ENCODE peak calls at places on chromosome X, in four cellular contexts. H is A549, Z is GM12878, C is SK-N-SH. Q is an unnamed sample.

GRCh38 chrX:99938464-99938863 is 471.6 kb downstream of the PCDH19 start:
- DNase-seq in Z (no peak), C (no peak), H (no peak), Q (no peak)

GRCh38 chrX:135890087-135890585 is 3.1 kb downstream of the CT45A10 start:
- DNase-seq in H (no peak), C (no peak), Z (no peak), Q (no peak)

GRCh38 chrX:154717824-154718223 is 33.1 kb downstream of the GAB3 start:
- DNase-seq in H (no peak), C (peak; percentile 7), Z (no peak), Q (no peak)

GRCh38 chrX:41472231-41472815 is 25.2 kb downstream of the NYX start:
- DNase-seq in Z (no peak), C (no peak), H (no peak), Q (no peak)

GRCh38 chrX:48890934-48891401 is 6.6 kb downstream of the TIMM17B start:
- DNase-seq in H (no peak), Z (no peak), C (peak; percentile 65), Q (no peak)

GRCh38 chrX:25072247-25072646 is 56.5 kb upstream of the ARX start:
- DNase-seq in C (no peak), Z (no peak), H (no peak), Q (no peak)

GRCh38 chrX:105744291-105744690 is 78.0 kb upstream of the NRK start:
- DNase-seq in Z (no peak), H (no peak), C (no peak), Q (no peak)

GRCh38 chrX:67613366-67613765 is 69.5 kb downstream of the AR start:
- DNase-seq in C (no peak), H (no peak), Z (no peak), Q (no peak)

GRCh38 chrX:74540635-74541249 is 73.7 kb downstream of the RLIM start:
- DNase-seq in C (no peak), Z (no peak), H (no peak), Q (no peak)

GRCh38 chrX:119411959-119412358 is 12.8 kb downstream of the SLC25A43 start:
- DNase-seq in H (no peak), C (no peak), Z (no peak), Q (no peak)

GRCh38 chrX:120000490-120001246 is 57.1 kb upstream of the NKAP start:
- DNase-seq in Z (no peak), C (no peak), H (no peak), Q (no peak)

GRCh38 chrX:73668779-73669178 is 105.8 kb downstream of the CHIC1 start:
- DNase-seq in H (no peak), Z (no peak), C (no peak), Q (no peak)

GRCh38 chrX:8647176-8647575 is 84.8 kb downstream of the ANOS1 start:
- DNase-seq in H (no peak), Z (no peak), C (no peak), Q (no peak)

GRCh38 chrX:101973066-101973465 is 41.2 kb upstream of the ZMAT1 start:
- DNase-seq in H (no peak), Z (no peak), C (no peak), Q (no peak)

GRCh38 chrX:23118890-23119527 is 119.2 kb downstream of the DDX53 start:
- DNase-seq in Z (no peak), H (no peak), C (no peak), Q (no peak)

GRCh38 chrX:34848281-34848680 is 94.3 kb upstream of the FAM47B start:
- DNase-seq in Z (no peak), H (no peak), C (no peak), Q (no peak)

GRCh38 chrX:69130448-69130847 is 34.8 kb downstream of the PJA1 start:
- DNase-seq in H (no peak), Z (no peak), C (no peak), Q (no peak)

GRCh38 chrX:110108381-110108796 is 105.5 kb downstream of the TMEM164 start:
- DNase-seq in H (no peak), C (no peak), Z (no peak), Q (no peak)

GRCh38 chrX:150767475-150768131 is 74.4 kb downstream of the MTMR1 start:
- DNase-seq in Z (no peak), H (no peak), C (no peak), Q (no peak)

GRCh38 chrX:67612231-67612630 is 68.4 kb downstream of the AR start:
- DNase-seq in Z (no peak), H (no peak), C (no peak), Q (no peak)

GRCh38 chrX:4850312-4850711 is 1136.9 kb upstream of the PRKX start:
- DNase-seq in H (no peak), C (no peak), Z (no peak), Q (no peak)

DNA sequence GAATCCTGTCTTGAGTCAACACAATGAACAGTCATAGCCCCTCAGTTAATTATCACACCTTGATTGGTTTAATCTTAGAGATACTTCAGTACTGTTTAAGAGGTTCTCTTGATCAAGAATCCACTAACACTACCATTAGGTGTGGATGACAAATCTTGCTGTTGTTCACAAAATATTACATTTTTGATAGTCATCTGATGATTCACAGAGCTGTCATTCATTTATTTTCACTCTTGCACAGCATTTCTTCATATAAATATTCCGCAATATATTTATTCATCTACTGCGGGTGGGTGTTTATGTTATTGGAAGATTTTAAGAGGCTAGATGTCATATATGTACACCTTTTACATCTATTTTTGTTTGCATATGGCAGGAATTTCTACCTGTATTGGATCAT is 1138.1 kb upstream of the PRKX start:
- DNase-seq in C (no peak), H (no peak), Z (no peak), Q (no peak)
- TF ChIP-seq PBX3 in C (no peak), H (no peak), Z (no peak), Q (no peak)

GRCh38 chrX:114221445-114221844 is 362.4 kb upstream of the HTR2C start:
- DNase-seq in H (no peak), C (no peak), Z (no peak), Q (no peak)
- TF ChIP-seq PBX3 in H (no peak), C (no peak), Z (no peak), Q (no peak)

GRCh38 chrX:50798782-50799181 is 15.2 kb downstream of the SHROOM4 start:
- DNase-seq in H (no peak), C (no peak), Z (no peak), Q (peak; percentile 57)
- TF ChIP-seq PBX3 in H (no peak), C (no peak), Z (no peak), Q (no peak)

DNA sequence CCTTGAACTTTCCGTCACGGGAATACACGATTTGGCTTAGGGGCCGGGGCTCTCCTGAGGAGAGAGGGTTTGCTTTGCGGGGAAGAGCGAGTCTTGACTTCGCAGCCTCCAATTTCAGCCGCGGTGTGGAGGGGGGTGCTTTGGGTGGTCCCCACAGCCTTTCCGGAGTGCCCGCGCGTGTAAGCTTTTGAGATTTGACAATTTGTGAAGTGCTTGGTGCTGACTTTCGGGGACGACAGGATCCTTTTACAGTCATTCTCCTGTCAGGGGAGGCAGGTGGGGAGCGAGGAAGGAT is 361 bp downstream of the SCML1 start:
- DNase-seq in Z (no peak), H (no peak), C (no peak), Q (no peak)
- TF ChIP-seq PBX3 in Z (no peak), H (no peak), C (no peak), Q (no peak)

DNA sequence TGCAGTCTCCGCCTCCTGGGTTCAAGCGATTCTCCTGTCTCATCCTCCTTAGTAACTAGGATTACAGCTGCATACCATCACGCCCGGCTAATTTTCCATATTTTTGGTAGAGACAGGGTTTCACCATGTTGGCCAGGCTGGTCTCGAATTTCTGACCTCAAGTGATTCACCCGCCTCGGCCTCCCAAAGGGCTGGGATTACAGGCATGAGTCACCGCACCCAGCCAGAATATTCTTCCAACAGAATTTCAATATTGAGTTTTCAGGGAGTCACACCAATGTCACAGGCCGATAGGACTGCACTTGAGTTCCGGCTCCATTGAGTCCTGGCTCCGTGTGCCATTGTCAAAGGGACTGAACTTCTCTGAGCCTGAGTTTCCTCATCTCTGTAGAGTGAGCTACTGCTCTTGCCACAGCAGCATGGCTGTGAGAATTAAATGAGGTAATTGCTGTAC is 82.9 kb downstream of the CLCN4 start:
- DNase-seq in Z (no peak), H (no peak), C (no peak), Q (no peak)
- TF ChIP-seq PBX3 in Z (no peak), H (no peak), C (no peak), Q (no peak)

DNA sequence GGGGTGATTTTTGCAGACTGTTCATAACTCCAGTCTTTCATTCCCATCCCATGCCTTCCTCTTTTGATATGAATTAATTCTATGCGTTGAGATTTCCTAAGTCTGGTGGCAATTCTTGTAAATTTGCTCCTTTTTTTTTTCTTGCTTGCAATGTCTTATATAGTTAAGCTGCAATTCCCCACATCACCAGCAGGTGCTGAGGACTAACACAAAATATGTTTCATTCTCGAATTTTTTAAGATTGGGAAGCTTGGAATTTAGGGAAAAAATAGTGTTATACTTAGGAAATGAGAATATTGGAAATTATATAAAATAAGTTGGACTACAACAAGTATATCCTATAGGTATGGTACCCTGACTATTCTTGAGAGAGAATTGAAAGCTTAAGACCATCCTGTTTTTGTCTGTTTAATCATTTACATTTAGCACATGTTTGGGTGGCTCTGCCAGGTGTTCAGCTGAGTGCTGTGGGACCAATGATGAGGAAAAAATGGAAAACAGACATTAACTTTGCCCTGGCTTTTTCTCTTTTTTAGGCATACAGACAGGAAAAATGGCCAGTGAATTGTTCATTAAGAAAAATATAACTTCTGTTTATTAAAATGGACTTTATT is 30.2 kb downstream of the AFF2 start:
- DNase-seq in H (no peak), Z (no peak), C (no peak), Q (no peak)
- TF ChIP-seq PBX3 in H (no peak), Z (no peak), C (no peak), Q (no peak)

GRCh38 chrX:71941771-71942170 is 31.1 kb downstream of the NHSL2 start:
- DNase-seq in Z (no peak), H (no peak), C (no peak), Q (no peak)
- TF ChIP-seq PBX3 in Z (no peak), H (no peak), C (no peak), Q (no peak)

GRCh38 chrX:130906776-130907175 is 3.8 kb upstream of the ENOX2 start:
- DNase-seq in C (no peak), H (no peak), Z (no peak), Q (peak; percentile 14)

GRCh38 chrX:130915302-130915701 is 12.3 kb upstream of the ENOX2 start:
- DNase-seq in H (no peak), C (no peak), Z (no peak), Q (no peak)

DNA sequence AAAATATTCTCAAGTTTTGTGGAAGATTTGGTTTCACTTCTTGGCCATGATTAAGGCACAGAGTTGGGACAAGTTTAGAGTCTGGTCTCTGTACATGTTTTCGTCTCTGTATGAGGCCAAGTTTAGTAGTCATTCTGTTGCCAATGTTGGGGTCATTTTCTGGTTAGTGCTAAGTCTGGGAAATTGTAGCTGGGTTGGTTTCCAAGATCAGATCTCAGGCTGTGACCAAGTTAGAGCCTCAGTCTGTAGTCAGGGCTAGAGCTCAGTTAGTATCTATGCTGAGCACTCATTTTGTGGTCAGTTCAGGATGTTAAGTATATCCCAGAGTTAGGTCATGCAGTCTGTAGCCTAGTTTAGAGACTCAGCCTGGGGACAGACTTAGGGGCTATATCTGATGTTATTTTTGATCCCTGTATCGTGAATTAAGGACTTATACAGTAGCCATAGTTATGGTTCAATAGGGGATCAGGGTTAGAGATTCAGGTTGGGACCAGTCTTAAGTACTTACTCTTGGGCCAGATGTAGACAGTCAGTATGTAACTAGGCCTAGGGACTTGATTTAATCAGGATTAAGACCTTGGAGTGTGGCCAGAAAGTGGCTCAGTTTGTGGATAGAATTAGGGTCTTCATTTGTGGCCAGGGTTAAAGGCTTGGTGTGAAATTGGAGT is 6.6 kb upstream of the ENOX2 start:
- DNase-seq in Z (no peak), C (no peak), H (no peak), Q (no peak)
- TF ChIP-seq PBX3 in Z (no peak), C (no peak), H (no peak), Q (no peak)